ENCODE peak calls at places on chromosomes 4 and X, in ten cellular contexts. G is brain microvascular endothelial cell, V is DND-41, Y is SK-N-SH, U is left lung, F is kidney epithelial cell, T is cardiac fibroblast, P is AG09309, R is astrocyte, E is Panc1. K is an unnamed sample.

GRCh38 chrX:23292979-23293651 is 41.5 kb upstream of the PTCHD1 start:
- DNase-seq in U (no peak), Y (no peak), G (no peak), E (no peak), V (no peak), T (no peak), F (peak; percentile 61), P (no peak), R (peak; percentile 70), K (peak; percentile 1)

GRCh38 chr4:108512615-108513505 is 107.5 kb upstream of the RPL34 start:
- DNase-seq in F (peak; percentile 37), Y (peak; percentile 34), G (peak; percentile 43), U (peak; percentile 28), R (peak; percentile 56), T (peak; percentile 38), E (no peak), P (peak; percentile 16), V (no peak), K (peak; percentile 86)

GRCh38 chr4:6343950-6344408 is 74.3 kb downstream of the WFS1 start:
- DNase-seq in T (no peak), E (peak; percentile 88), G (peak; percentile 23), P (peak; percentile 45), Y (no peak), U (peak; percentile 54), V (no peak), R (peak; percentile 76), F (peak; percentile 51), K (peak; percentile 60)

GRCh38 chrX:110675866-110676265 is 119.8 kb downstream of the CHRDL1 start:
- DNase-seq in Y (no peak), V (no peak), T (no peak), U (no peak), F (no peak), G (no peak), E (no peak), R (no peak), P (no peak), K (no peak)

GRCh38 chr4:77293426-77293825 is 136.4 kb downstream of the CCNG2 start:
- DNase-seq in U (no peak), Y (no peak), G (no peak), R (no peak), V (no peak), T (no peak), P (no peak), E (no peak), F (no peak), K (no peak)

GRCh38 chr4:109754093-109754857 is 24.4 kb upstream of the PLA2G12A start:
- DNase-seq in V (no peak), G (no peak), T (no peak), F (no peak), U (no peak), E (no peak), Y (no peak), P (no peak), R (no peak), K (no peak)

GRCh38 chrX:124534530-124534929 is 188.2 kb downstream of the SH2D1A start:
- DNase-seq in G (no peak), E (no peak), R (no peak), T (no peak), V (no peak), Y (no peak), U (no peak), F (no peak), P (no peak), K (no peak)

GRCh38 chrX:96372313-96373046 is 312.2 kb upstream of the DIAPH2 start:
- DNase-seq in R (no peak), F (no peak), V (no peak), U (no peak), Y (peak; percentile 38), T (peak; percentile 77), G (peak; percentile 22), E (no peak), P (peak; percentile 43), K (peak; percentile 80)

GRCh38 chr4:113368056-113368455 is 318.6 kb downstream of the ANK2 start:
- DNase-seq in G (peak; percentile 80), P (no peak), R (peak; percentile 87), U (no peak), E (no peak), V (no peak), Y (no peak), T (no peak), F (no peak), K (peak; percentile 63)

GRCh38 chr4:4424499-4425115 is 37.7 kb downstream of the NSG1 start:
- DNase-seq in P (no peak), Y (no peak), V (no peak), T (no peak), E (no peak), G (no peak), U (no peak), R (no peak), F (no peak), K (no peak)

GRCh38 chr4:21744046-21744445 is 204.5 kb downstream of the KCNIP4 start:
- DNase-seq in Y (no peak), G (no peak), U (no peak), P (no peak), V (no peak), F (no peak), T (no peak), E (no peak), R (no peak), K (peak; percentile 3)

GRCh38 chrX:96480081-96480480 is 204.6 kb upstream of the DIAPH2 start:
- DNase-seq in U (no peak), E (no peak), F (no peak), Y (no peak), P (no peak), T (no peak), G (peak; percentile 51), R (peak; percentile 34), V (no peak), K (peak; percentile 37)

GRCh38 chr4:139416073-139416673 is 37.7 kb upstream of the RAB33B start:
- DNase-seq in F (peak; percentile 2), Y (peak; percentile 38), P (peak; percentile 17), V (no peak), T (peak; percentile 77), E (no peak), G (peak; percentile 16), R (peak; percentile 23), U (no peak), K (peak; percentile 80)

GRCh38 chr4:169250796-169251195 is 20.0 kb downstream of the SH3RF1 start:
- DNase-seq in U (no peak), G (no peak), E (no peak), F (no peak), V (no peak), Y (no peak), P (no peak), R (no peak), T (no peak), K (no peak)

GRCh38 chr4:85744950-85745349 is 270.0 kb downstream of the ARHGAP24 start:
- DNase-seq in U (no peak), P (no peak), G (no peak), E (no peak), V (no peak), F (no peak), Y (no peak), R (peak; percentile 66), T (peak; percentile 31), K (no peak)

GRCh38 chr4:173242466-173243250 is 74.0 kb downstream of the GALNT7 start:
- DNase-seq in U (no peak), V (peak; percentile 86), P (no peak), F (peak; percentile 32), E (no peak), T (no peak), R (no peak), G (no peak), Y (no peak), K (peak; percentile 39)

GRCh38 chr4:4401049-4401448 is 14.1 kb downstream of the NSG1 start:
- DNase-seq in P (no peak), T (no peak), F (no peak), U (no peak), R (no peak), Y (peak; percentile 64), E (no peak), G (no peak), V (no peak), K (no peak)

GRCh38 chr4:69775488-69775887 is 15.1 kb upstream of the SULT1B1 start:
- DNase-seq in Y (no peak), T (no peak), G (no peak), F (no peak), V (no peak), R (no peak), U (no peak), P (no peak), E (no peak), K (no peak)

GRCh38 chrX:5876984-5877655 is 351.5 kb downstream of the NLGN4X start:
- DNase-seq in U (no peak), E (no peak), T (no peak), V (no peak), G (no peak), R (no peak), Y (peak; percentile 21), P (no peak), F (no peak), K (no peak)
- TF ChIP-seq CTCF in U (peak; percentile 10), E (peak; percentile 66), T (no peak), V (peak; percentile 38), G (peak; percentile 65), R (peak; percentile 46), Y (peak; percentile 49), P (peak; percentile 22), F (peak; percentile 54), K (peak; percentile 3)

DNA sequence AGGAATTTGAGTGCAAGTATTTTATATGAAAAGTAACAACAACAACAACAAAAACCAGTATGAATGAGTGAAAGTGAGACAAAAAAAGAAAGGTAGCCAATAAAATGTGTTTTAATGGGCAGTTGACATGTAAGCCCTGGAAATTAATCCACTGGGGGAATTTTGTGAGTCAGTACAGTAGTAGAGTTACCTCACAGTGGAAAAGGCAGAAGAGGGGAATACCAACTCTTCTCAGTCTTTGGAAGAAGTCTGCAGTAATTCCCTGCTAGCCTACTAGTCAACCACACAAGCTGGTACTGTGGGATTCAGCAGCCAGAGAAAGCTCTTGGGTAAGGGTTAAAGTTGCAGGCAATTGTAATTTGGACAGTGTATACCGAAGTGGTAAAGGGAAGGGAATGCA is 76.3 kb upstream of the IL15 start:
- DNase-seq in U (no peak), V (no peak), G (no peak), P (no peak), F (no peak), T (no peak), E (no peak), R (no peak), Y (no peak), K (no peak)
- H3K4me3 ChIP-seq in U (no peak overlapping the region), V (no peak overlapping the region), G (no peak overlapping the region), P (no peak overlapping the region), F (no peak overlapping the region), T (no peak overlapping the region), E (no peak overlapping the region), R (no peak overlapping the region), Y (no peak overlapping the region), K (no peak overlapping the region)

DNA sequence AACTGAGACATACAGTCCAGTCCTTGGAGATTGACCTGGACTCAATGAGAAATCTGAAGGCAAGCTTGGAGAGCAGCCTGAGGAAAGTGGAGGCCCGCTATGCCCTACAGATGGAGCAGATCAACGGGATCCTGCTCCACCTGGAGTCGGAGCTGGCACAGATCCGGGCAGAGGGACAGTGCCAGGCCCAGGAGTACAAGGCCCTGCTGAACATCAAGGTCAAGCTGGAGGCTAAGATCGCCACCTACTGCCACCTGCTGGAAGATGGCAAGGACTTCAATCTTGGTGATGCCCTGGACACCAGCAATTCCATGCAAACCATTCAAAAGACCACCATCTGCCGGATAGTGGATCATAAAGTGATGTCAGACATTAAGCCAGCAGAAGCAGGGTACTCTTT is 20.4 kb upstream of the FRMPD3 start:
- DNase-seq in E (no peak), R (no peak), F (no peak), U (no peak), V (peak; percentile 12), T (peak; percentile 30), Y (no peak), P (no peak), G (no peak), K (peak; percentile 38)
- TF ChIP-seq CTCF in E (peak; percentile 67), R (no peak), F (peak; percentile 21), U (peak; percentile 29), V (peak; percentile 45), T (peak; percentile 45), Y (peak; percentile 58), P (peak; percentile 35), G (peak; percentile 54), K (peak; percentile 48)

GRCh38 chr4:3040447-3041191 is 33.7 kb downstream of the HTT-AS start:
- DNase-seq in V (no peak), Y (no peak), P (no peak), E (no peak), G (no peak), T (no peak), F (no peak), U (no peak), R (no peak), K (no peak)
- H3K4me3 ChIP-seq in V (no peak overlapping the region), Y (no peak overlapping the region), P (peak overlapping the region; percentile 52), E (no peak overlapping the region), G (no peak overlapping the region), T (no peak overlapping the region), F (no peak overlapping the region), U (peak overlapping the region; percentile 21), R (no peak overlapping the region), K (no peak overlapping the region)